ENCODE peak calls at places on chromosomes 5 and 9, in eight cellular contexts. Z is left ventricle myocardium inferior; K is iPS DF 6.9; W is tibial nerve; B is lower lobe of right lung; I is effector memory CD4-positive, alpha-beta T cell; U is heart right ventricle; D is adrenal gland. Y is an unnamed sample. For H3K9me3, the result is how much of the 10 kb centered on the place peaks cover.

GRCh38 chr5:91225848-91226686 is 157.1 kb downstream of the ARRDC3 start:
- DNase-seq in Z (no peak), K (peak), W (no peak), B (peak), I (peak), U (no peak), D (peak), Y (no peak)

GRCh38 chr9:105539452-105539851 is 18.5 kb upstream of the FKTN start:
- DNase-seq in Z (no peak), K (no peak), W (no peak), B (no peak), I (no peak), U (no peak), D (no peak), Y (no peak)

GRCh38 chr9:19085295-19085694 is 17.4 kb downstream of the HAUS6 start:
- DNase-seq in Z (no peak), K (peak), W (no peak), B (no peak), I (no peak), U (no peak), D (no peak), Y (no peak)

GRCh38 chr9:35564658-35565061 is 40.4 kb upstream of the TESK1 start:
- DNase-seq in Z (no peak), K (no peak), W (peak), B (no peak), I (no peak), U (no peak), D (peak), Y (no peak)

GRCh38 chr5:141680751-141681201 is 1.3 kb downstream of the ARAP3 start:
- DNase-seq in Z (peak), K (peak), W (no peak), B (peak), I (no peak), U (peak), D (peak), Y (peak)

GRCh38 chr9:4548796-4549725 is 58.8 kb downstream of the SLC1A1 start:
- DNase-seq in Z (peak), K (peak), W (no peak), B (peak), I (no peak), U (peak), D (no peak), Y (no peak)

GRCh38 chr9:83526901-83527300 is 11.3 kb downstream of the FRMD3 start:
- DNase-seq in Z (no peak), K (no peak), W (no peak), B (no peak), I (no peak), U (no peak), D (no peak), Y (no peak)

GRCh38 chr5:158499680-158499998 is 600.1 kb downstream of the EBF1 start:
- DNase-seq in Z (no peak), K (no peak), W (no peak), B (no peak), I (no peak), U (no peak), D (no peak), Y (no peak)

GRCh38 chr9:31799953-31800609 is 584.4 kb upstream of the ACO1 start:
- DNase-seq in Z (no peak), K (no peak), W (no peak), B (no peak), I (no peak), U (no peak), D (no peak), Y (no peak)

GRCh38 chr9:96218821-96219614 is 83.0 kb downstream of the HSD17B3 start:
- DNase-seq in Z (no peak), K (no peak), W (no peak), B (no peak), I (no peak), U (peak), D (no peak), Y (no peak)

GRCh38 chr5:138686668-138687067 is 66.6 kb upstream of the CTNNA1 start:
- DNase-seq in Z (no peak), K (no peak), W (no peak), B (no peak), I (no peak), U (no peak), D (no peak), Y (peak)

GRCh38 chr5:172496671-172497371 is 42.5 kb upstream of the SH3PXD2B start:
- DNase-seq in Z (peak), K (no peak), W (peak), B (no peak), I (no peak), U (peak), D (peak), Y (peak)

GRCh38 chr9:69472101-69472625 is 147.1 kb downstream of the ENTREP1 start:
- DNase-seq in Z (no peak), K (no peak), W (no peak), B (no peak), I (no peak), U (no peak), D (no peak), Y (no peak)

GRCh38 chr9:131048332-131048731 is 39.4 kb downstream of the LAMC3 start:
- DNase-seq in Z (no peak), K (no peak), W (no peak), B (no peak), I (no peak), U (no peak), D (no peak), Y (no peak)

GRCh38 chr5:111447099-111447498 is 65.2 kb downstream of the STARD4 start:
- DNase-seq in Z (no peak), K (no peak), W (no peak), B (no peak), I (no peak), U (no peak), D (no peak), Y (no peak)
- H3K9me3 ChIP-seq in Z (under half), K (under half), W (under half), B (under half), I (under half), U (under half), D (under half), Y (under half)

GRCh38 chr5:177601577-177602457 is 1.9 kb downstream of the B4GALT7 start:
- DNase-seq in Z (no peak), K (no peak), W (no peak), B (no peak), I (no peak), U (no peak), D (peak), Y (no peak)
- H3K4me3 ChIP-seq in Z (no peak), K (no peak), W (no peak), B (no peak), I (no peak), U (no peak), D (no peak), Y (no peak)

DNA sequence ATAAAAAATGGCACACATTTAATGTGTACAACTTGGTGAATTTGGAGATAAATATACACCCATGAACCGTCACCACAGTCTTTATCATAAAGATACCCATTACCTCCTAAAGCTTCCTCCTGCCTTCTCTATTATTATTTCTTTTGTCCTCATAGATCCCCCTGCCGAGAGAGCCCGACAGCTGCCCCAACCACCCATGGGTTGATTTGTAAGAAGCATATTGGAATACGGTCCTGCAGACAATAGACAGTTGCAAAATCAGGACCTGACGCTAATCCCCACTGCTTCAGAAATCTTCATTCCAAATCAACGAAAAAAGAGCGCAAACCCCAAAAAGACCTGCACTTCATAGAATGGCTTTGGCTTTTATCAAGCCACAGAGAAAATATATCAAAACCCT is 697.5 kb downstream of the SEMA5A start:
- DNase-seq in Z (no peak), K (no peak), W (no peak), B (no peak), I (no peak), U (no peak), D (no peak), Y (no peak)
- H3K9me3 ChIP-seq in Z (under half), K (under half), W (under half), B (under half), I (under half), U (under half), D (under half), Y (under half)

GRCh38 chr5:5330723-5331530 is 91.5 kb upstream of the ICE1 start:
- DNase-seq in Z (no peak), K (no peak), W (no peak), B (no peak), I (no peak), U (no peak), D (no peak), Y (no peak)
- H3K4me3 ChIP-seq in Z (no peak), K (no peak), W (no peak), B (no peak), I (no peak), U (no peak), D (no peak), Y (no peak)

DNA sequence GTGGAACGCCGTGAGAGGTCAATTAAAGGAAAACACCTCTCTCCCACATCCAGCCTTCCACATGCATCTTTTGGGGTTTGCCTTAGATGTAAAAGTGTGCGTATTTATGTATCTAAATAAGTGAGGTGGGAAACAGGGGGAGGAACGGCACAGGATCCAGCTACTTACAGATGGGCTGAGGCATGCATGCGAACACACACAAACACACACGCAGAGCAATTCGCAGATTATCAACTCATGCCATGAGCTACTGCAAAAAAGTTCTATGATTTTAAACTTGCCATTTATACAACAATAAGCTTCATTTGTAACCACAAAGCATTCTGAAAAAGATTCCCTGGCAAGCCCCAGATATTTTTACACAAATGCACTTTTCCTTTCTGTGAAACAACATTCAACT is 242.0 kb downstream of the BNC2 start:
- DNase-seq in Z (no peak), K (no peak), W (no peak), B (no peak), I (no peak), U (no peak), D (no peak), Y (peak)
- H3K9me3 ChIP-seq in Z (under half), K (under half), W (under half), B (under half), I (under half), U (under half), D (under half), Y (under half)

GRCh38 chr9:123033864-123034598 is 564 bp downstream of the GPR21 start:
- DNase-seq in Z (no peak), K (no peak), W (no peak), B (no peak), I (no peak), U (no peak), D (no peak), Y (no peak)
- H3K4me3 ChIP-seq in Z (peak), K (no peak), W (peak), B (peak), I (no peak), U (peak), D (no peak), Y (no peak)

Y was measured in MG63.